ENCODE peak calls at places on chromosomes 11 and 22, in seven cellular contexts. L is epithelial cell of esophagus, Y is H9, C is GM13976, T is IMR-90, B is transverse colon, K is HFFc6. U is an unnamed sample.

GRCh38 chr11:13008625-13009475 is at the start of gene RASSF10:
- DNase-seq in L (peak), Y (peak), C (no peak), T (no peak), B (peak), K (no peak), U (peak)

GRCh38 chr11:34180045-34180813 is 74.8 kb downstream of the NAT10 start:
- DNase-seq in L (peak), Y (no peak), C (peak), T (no peak), B (no peak), K (no peak), U (no peak)

GRCh38 chr11:3905080-3905953 is 49.9 kb downstream of the STIM1 start:
- DNase-seq in L (peak), Y (no peak), C (peak), T (peak), B (peak), K (peak), U (peak)

GRCh38 chr11:115530752-115531151 is 26.5 kb upstream of the CADM1 start:
- DNase-seq in L (no peak), Y (peak), C (no peak), T (no peak), B (no peak), K (no peak), U (no peak)

GRCh38 chr11:90235536-90235935 is 12.7 kb upstream of the CHORDC1 start:
- DNase-seq in L (no peak), Y (no peak), C (no peak), T (no peak), B (no peak), K (no peak), U (no peak)

GRCh38 chr11:122040476-122040875 is 75.5 kb downstream of the BLID start:
- DNase-seq in L (no peak), Y (no peak), C (no peak), T (no peak), B (no peak), K (no peak), U (peak)

GRCh38 chr11:120391297-120391696 is 55.1 kb downstream of the ARHGEF12 start:
- DNase-seq in L (no peak), Y (no peak), C (no peak), T (no peak), B (no peak), K (no peak), U (no peak)

GRCh38 chr22:38032681-38033521 is 24.3 kb upstream of the PICK1 start:
- DNase-seq in L (peak), Y (no peak), C (no peak), T (peak), B (no peak), K (peak), U (peak)

GRCh38 chr11:60165538-60165937 is 17.3 kb downstream of the MS4A6A start:
- DNase-seq in L (peak), Y (no peak), C (no peak), T (no peak), B (no peak), K (no peak), U (no peak)

GRCh38 chr22:31490496-31490925 is 869 bp upstream of the EIF4ENIF1 start:
- DNase-seq in L (peak), Y (peak), C (peak), T (peak), B (peak), K (peak), U (no peak)

GRCh38 chr11:134332189-134332631 is 422 bp downstream of the GLB1L2 start:
- DNase-seq in L (peak), Y (peak), C (no peak), T (no peak), B (peak), K (no peak), U (no peak)

GRCh38 chr11:16613401-16614381 is 124.8 kb upstream of the C11orf58 start:
- DNase-seq in L (peak), Y (peak), C (peak), T (peak), B (peak), K (peak), U (peak)

GRCh38 chr22:19105867-19106802 is 16.1 kb downstream of the DGCR2 start:
- DNase-seq in L (no peak), Y (peak), C (no peak), T (no peak), B (no peak), K (no peak), U (no peak)

GRCh38 chr11:44708063-44708462 is 18.7 kb upstream of the TSPAN18 start:
- DNase-seq in L (no peak), Y (no peak), C (no peak), T (no peak), B (no peak), K (no peak), U (no peak)

GRCh38 chr11:123084454-123084853 is 22.5 kb upstream of the HSPA8 start:
- DNase-seq in L (no peak), Y (no peak), C (no peak), T (no peak), B (no peak), K (no peak), U (no peak)

GRCh38 chr11:71998649-71999310 is at the start of gene IL18BP:
- DNase-seq in L (no peak), Y (no peak), C (peak), T (no peak), B (peak), K (no peak), U (no peak)

GRCh38 chr22:42955087-42955630 is 59.8 kb downstream of the PACSIN2 start:
- DNase-seq in L (no peak), Y (no peak), C (no peak), T (no peak), B (no peak), K (no peak), U (no peak)

GRCh38 chr11:113202431-113202830 is 112.0 kb upstream of the TTC12 start:
- DNase-seq in L (peak), Y (no peak), C (no peak), T (no peak), B (no peak), K (peak), U (no peak)

GRCh38 chr11:46738887-46739286 is 19.9 kb downstream of the F2 start:
- DNase-seq in L (no peak), Y (no peak), C (no peak), T (no peak), B (peak), K (no peak), U (no peak)

GRCh38 chr11:2380807-2381350 is 3.8 kb downstream of the CD81 start:
- DNase-seq in L (no peak), Y (no peak), C (peak), T (no peak), B (peak), K (no peak), U (no peak)

GRCh38 chr11:88849368-88849767 is 216.4 kb downstream of the GRM5 start:
- DNase-seq in L (peak), Y (no peak), C (no peak), T (peak), B (no peak), K (peak), U (peak)

GRCh38 chr11:35461917-35462316 is 42.6 kb upstream of the SLC1A2 start:
- DNase-seq in L (no peak), Y (no peak), C (no peak), T (no peak), B (no peak), K (no peak), U (no peak)
- TF ChIP-seq CTCF in L (no peak), Y (peak), C (no peak), T (no peak), B (no peak), K (peak), U (no peak)

GRCh38 chr11:74037309-74037708 is 28.4 kb upstream of the UCP3 start:
- DNase-seq in L (peak), Y (no peak), C (no peak), T (peak), B (no peak), K (peak), U (peak)

GRCh38 chr11:74031310-74031676 is 22.4 kb upstream of the UCP3 start:
- DNase-seq in L (no peak), Y (no peak), C (no peak), T (no peak), B (no peak), K (no peak), U (no peak)

GRCh38 chr11:74035264-74035663 is 26.4 kb upstream of the UCP3 start:
- DNase-seq in L (peak), Y (no peak), C (no peak), T (peak), B (no peak), K (no peak), U (no peak)

GRCh38 chr11:74030668-74031309 is 21.9 kb upstream of the UCP3 start:
- DNase-seq in L (no peak), Y (no peak), C (no peak), T (no peak), B (no peak), K (no peak), U (no peak)

DNA sequence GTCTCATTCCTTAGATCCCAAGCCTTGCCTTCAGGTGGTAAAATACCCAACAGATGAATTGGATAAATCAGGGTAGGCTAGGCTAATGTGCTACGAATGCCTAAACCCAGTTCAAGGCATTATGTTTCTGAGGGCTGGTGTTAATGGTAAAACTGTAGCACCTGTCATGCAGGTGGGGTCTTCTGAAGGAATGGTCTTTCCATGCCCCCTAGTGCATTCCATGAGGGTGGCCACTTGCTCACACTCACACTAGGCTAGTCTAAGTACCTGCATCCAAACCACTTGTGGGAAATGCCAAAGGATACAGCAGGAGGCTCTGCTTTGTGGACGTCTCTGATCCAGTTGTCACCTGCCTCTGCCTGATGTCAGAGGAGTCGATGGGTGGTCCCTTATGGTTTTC is 24.2 kb upstream of the UCP3 start:
- DNase-seq in L (no peak), Y (no peak), C (no peak), T (no peak), B (no peak), K (no peak), U (no peak)
- TF ChIP-seq CTCF in L (no peak), Y (peak), C (no peak), T (no peak), B (no peak), K (no peak), U (no peak)

DNA sequence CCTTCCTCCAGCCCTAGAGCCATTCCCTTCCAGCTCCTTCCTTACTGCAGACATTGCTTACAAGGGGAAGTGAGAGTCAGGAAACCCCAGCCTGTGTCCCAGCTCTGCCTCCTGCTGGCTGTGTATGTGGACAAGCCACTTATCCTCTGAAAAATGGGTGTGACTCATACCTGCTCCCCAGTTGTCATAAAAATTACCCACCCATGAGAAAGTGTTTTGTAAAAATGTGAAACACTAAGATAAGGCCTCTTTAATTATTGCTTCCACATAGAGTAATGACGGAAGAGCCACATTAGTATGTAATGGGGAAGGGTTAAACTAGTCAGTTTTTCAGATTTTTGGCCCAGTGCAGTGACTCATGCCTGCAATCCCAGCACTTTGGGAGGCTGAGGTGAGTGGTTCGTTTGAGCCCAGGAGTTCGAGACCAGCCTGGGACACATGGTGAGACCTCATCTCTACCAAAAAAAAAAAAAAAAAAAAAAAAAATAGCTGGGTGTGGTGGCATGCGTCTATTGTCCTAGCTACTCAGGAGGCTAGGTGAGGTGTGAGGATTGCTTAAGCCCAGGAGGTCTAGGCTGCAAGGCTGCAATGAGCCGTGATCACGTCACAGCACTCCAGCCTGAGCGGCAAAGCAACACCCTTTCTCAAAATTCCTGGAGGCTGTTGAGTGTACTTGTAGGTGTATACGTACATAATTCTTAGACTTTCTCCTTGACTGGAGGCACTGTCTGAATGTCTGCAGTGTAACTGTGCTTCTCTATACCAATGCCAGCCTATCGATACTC is 84.9 kb downstream of the CTTN start:
- DNase-seq in L (peak), Y (no peak), C (peak), T (peak), B (peak), K (peak), U (peak)
- TF ChIP-seq CTCF in L (peak), Y (peak), C (peak), T (peak), B (no peak), K (peak), U (peak)

GRCh38 chr11:1228921-1229451 is 6.1 kb downstream of the MUC5B start:
- DNase-seq in L (no peak), Y (peak), C (no peak), T (no peak), B (peak), K (no peak), U (no peak)

GRCh38 chr11:1230121-1230455 is 7.2 kb downstream of the MUC5B start:
- DNase-seq in L (no peak), Y (peak), C (no peak), T (no peak), B (no peak), K (no peak), U (no peak)

GRCh38 chr11:1229471-1230120 is 6.7 kb downstream of the MUC5B start:
- DNase-seq in L (no peak), Y (peak), C (no peak), T (no peak), B (peak), K (no peak), U (no peak)

GRCh38 chr11:1231396-1232327 is 8.8 kb downstream of the MUC5B start:
- DNase-seq in L (no peak), Y (peak), C (no peak), T (no peak), B (peak), K (no peak), U (no peak)

GRCh38 chr11:1230456-1231395 is 7.9 kb downstream of the MUC5B start:
- DNase-seq in L (no peak), Y (peak), C (no peak), T (no peak), B (peak), K (no peak), U (no peak)
- TF ChIP-seq CTCF in L (no peak), Y (no peak), C (no peak), T (no peak), B (no peak), K (no peak), U (no peak)

U was measured in astrocyte of the spinal cord.